ENCODE peak calls at places on chromosomes 11 and 22, in five cellular contexts. X is MCF 10A, P is T-helper 1 cell, G is psoas muscle, I is EL. J is an unnamed sample.

GRCh38 chr22:36659762-36660509 is 43.6 kb downstream of the CACNG2 start:
- DNase-seq in X (peak), P (no peak), G (peak), I (peak), J (peak)

GRCh38 chr11:26950260-26950719 is 43.6 kb upstream of the FIBIN start:
- DNase-seq in X (peak), P (no peak), G (peak), I (peak), J (no peak)

GRCh38 chr11:75593337-75593915 is 31.4 kb downstream of the SERPINH1 start:
- DNase-seq in X (no peak), P (no peak), G (no peak), I (no peak), J (no peak)

GRCh38 chr11:110971110-110971509 is 258.9 kb upstream of the ARHGAP20 start:
- DNase-seq in X (peak), P (no peak), G (no peak), I (peak), J (no peak)

GRCh38 chr11:115869131-115869530 is 364.9 kb upstream of the CADM1 start:
- DNase-seq in X (no peak), P (no peak), G (no peak), I (no peak), J (no peak)

GRCh38 chr11:61007383-61007970 is 36.0 kb downstream of the CD6 start:
- DNase-seq in X (no peak), P (no peak), G (no peak), I (peak), J (no peak)

GRCh38 chr11:92939305-92939704 is 30.1 kb upstream of the MTNR1B start:
- DNase-seq in X (no peak), P (no peak), G (no peak), I (no peak), J (no peak)

GRCh38 chr11:18383388-18384156 is 10.8 kb upstream of the LDHA start:
- DNase-seq in X (peak), P (peak), G (peak), I (peak), J (peak)

J was measured in caudate nucleus.